ENCODE peak calls at places on chromosomes 13 and 19, in seven cellular contexts. One of them, this sample, is unnamed. For H3K4me1, the result is how much of the 10 kb centered on the place peaks cover.

GRCh38 chr19:39969266-39969665 is 1.7 kb upstream of the PSMC4 start:
- DNase-seq in gastrocnemius medialis: no peak
- DNase-seq in uterus: no peak
- DNase-seq in transverse colon: no peak
- DNase-seq in tibial nerve: no peak
- DNase-seq in IMR-90: peak
- DNase-seq in A549: no peak
- DNase-seq in this sample: no peak

GRCh38 chr19:58274771-58275199 is 4.0 kb upstream of the ZNF8 start:
- DNase-seq in A549: no peak
- DNase-seq in transverse colon: no peak
- DNase-seq in tibial nerve: no peak
- DNase-seq in gastrocnemius medialis: no peak
- DNase-seq in uterus: no peak
- DNase-seq in IMR-90: peak
- DNase-seq in this sample: no peak

GRCh38 chr19:40266912-40267600 is 18.1 kb downstream of the AKT2 start:
- DNase-seq in transverse colon: no peak
- DNase-seq in A549: no peak
- DNase-seq in uterus: no peak
- DNase-seq in tibial nerve: no peak
- DNase-seq in gastrocnemius medialis: no peak
- DNase-seq in IMR-90: no peak
- DNase-seq in this sample: no peak

GRCh38 chr13:95386370-95386769 is 85.1 kb upstream of the ABCC4 start:
- DNase-seq in tibial nerve: no peak
- DNase-seq in IMR-90: no peak
- DNase-seq in transverse colon: no peak
- DNase-seq in gastrocnemius medialis: no peak
- DNase-seq in uterus: no peak
- DNase-seq in A549: no peak
- DNase-seq in this sample: no peak

GRCh38 chr13:113656831-113657671 is 947 bp downstream of the ATP4B start:
- DNase-seq in uterus: peak
- DNase-seq in gastrocnemius medialis: no peak
- DNase-seq in A549: no peak
- DNase-seq in IMR-90: no peak
- DNase-seq in tibial nerve: peak
- DNase-seq in transverse colon: peak
- DNase-seq in this sample: no peak

GRCh38 chr19:31263317-31263716 is 85.9 kb downstream of the TSHZ3 start:
- DNase-seq in uterus: peak
- DNase-seq in tibial nerve: no peak
- DNase-seq in IMR-90: no peak
- DNase-seq in transverse colon: no peak
- DNase-seq in A549: no peak
- DNase-seq in gastrocnemius medialis: no peak
- DNase-seq in this sample: no peak

GRCh38 chr19:29397748-29398147 is 128.0 kb upstream of the VSTM2B start:
- DNase-seq in A549: no peak
- DNase-seq in uterus: no peak
- DNase-seq in gastrocnemius medialis: no peak
- DNase-seq in IMR-90: no peak
- DNase-seq in tibial nerve: no peak
- DNase-seq in transverse colon: no peak
- DNase-seq in this sample: no peak

GRCh38 chr19:15811476-15811875 is 4.0 kb downstream of the OR10H1 start:
- DNase-seq in uterus: no peak
- DNase-seq in A549: no peak
- DNase-seq in tibial nerve: no peak
- DNase-seq in transverse colon: no peak
- DNase-seq in gastrocnemius medialis: no peak
- DNase-seq in IMR-90: no peak
- DNase-seq in this sample: no peak

GRCh38 chr13:31982540-31982939 is 49.0 kb upstream of the FRY start:
- DNase-seq in tibial nerve: peak
- DNase-seq in gastrocnemius medialis: peak
- DNase-seq in IMR-90: peak
- DNase-seq in uterus: no peak
- DNase-seq in transverse colon: peak
- DNase-seq in A549: peak
- DNase-seq in this sample: no peak

DNA sequence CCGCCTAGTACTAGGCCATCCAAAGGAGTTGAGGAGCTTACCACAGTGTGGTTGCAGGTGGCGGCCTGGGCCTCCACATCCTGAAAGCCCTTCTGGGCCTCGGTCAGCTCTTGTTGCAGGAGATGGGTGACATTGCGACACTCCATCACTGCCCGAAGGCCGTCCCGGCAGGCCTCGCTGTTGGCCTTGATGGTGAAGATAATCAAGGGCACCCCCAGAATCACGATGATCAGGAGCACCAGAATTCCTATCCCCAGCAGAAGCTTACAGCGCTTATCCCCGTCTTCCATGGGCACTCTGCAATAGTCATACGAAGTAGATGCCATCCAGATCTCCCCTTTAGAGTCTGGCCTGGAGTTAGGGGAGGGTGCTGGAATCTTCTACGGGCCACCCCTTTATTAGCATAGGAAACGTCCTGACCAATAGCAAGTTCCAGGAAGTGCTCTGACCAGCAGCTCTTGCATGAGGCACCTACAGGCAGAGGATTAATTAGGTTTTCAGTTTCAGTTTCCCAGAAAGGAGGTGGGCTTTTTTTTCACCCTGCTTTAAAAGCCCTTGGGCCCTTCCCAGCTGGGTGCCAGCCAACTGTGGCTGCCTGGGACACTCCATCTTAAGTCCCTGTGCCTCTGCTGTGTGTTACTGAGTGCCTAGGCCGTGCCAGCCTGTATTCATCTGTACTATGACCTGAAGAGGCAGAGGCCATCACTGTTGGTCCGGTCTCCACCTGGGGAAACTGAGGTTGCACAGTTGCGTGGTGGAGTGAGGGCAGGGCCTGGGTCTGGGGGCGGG is at the start of gene BST2:
- DNase-seq in gastrocnemius medialis: peak
- DNase-seq in transverse colon: peak
- DNase-seq in IMR-90: peak
- DNase-seq in uterus: peak
- DNase-seq in tibial nerve: peak
- DNase-seq in A549: no peak
- DNase-seq in this sample: no peak
- TF ChIP-seq POLR2A in gastrocnemius medialis: peak
- TF ChIP-seq POLR2A in transverse colon: peak
- TF ChIP-seq POLR2A in IMR-90: no peak
- TF ChIP-seq POLR2A in uterus: peak
- TF ChIP-seq POLR2A in tibial nerve: no peak
- TF ChIP-seq POLR2A in A549: no peak
- TF ChIP-seq POLR2A in this sample: no peak

DNA sequence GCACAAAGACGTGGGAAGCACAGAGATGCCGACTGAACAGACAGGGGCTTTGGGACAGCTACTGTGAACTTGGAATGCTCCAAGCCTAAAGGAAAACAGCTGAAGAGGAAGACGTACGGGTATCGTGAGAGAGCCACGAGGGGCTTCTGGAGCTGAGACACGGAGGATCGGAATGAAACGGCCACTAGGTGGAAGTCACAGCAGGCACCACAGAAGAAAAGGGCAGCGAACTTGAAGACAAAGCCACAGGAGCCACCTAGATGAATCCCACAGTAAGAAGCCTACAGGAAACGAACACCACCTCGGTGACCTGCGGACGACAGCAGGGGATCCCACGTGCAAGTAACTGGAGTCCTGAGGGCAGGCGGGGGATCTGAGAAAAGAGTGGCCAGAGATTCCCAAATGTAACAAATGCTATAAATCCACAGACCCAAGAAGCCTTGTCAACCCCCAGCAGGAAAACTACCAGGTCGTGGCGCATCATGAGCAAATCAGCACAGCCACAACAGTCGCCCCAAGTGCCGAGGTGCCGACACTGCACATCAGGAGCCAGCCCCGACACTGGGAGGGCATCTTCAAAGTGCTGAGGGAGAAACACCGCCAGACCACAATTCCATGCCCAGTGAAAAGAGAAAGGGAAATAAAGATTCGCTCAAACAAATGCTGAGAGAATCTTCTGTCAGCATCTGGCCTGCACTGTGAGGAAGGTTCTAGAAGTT is 39.3 kb upstream of the ISYNA1 start:
- DNase-seq in IMR-90: no peak
- DNase-seq in A549: peak
- DNase-seq in gastrocnemius medialis: no peak
- DNase-seq in tibial nerve: no peak
- DNase-seq in transverse colon: no peak
- DNase-seq in uterus: no peak
- DNase-seq in this sample: no peak
- H3K4me1 ChIP-seq in IMR-90: under half
- H3K4me1 ChIP-seq in A549: under half
- H3K4me1 ChIP-seq in gastrocnemius medialis: half or more
- H3K4me1 ChIP-seq in tibial nerve: half or more
- H3K4me1 ChIP-seq in transverse colon: half or more
- H3K4me1 ChIP-seq in uterus: under half
- H3K4me1 ChIP-seq in this sample: half or more

DNA sequence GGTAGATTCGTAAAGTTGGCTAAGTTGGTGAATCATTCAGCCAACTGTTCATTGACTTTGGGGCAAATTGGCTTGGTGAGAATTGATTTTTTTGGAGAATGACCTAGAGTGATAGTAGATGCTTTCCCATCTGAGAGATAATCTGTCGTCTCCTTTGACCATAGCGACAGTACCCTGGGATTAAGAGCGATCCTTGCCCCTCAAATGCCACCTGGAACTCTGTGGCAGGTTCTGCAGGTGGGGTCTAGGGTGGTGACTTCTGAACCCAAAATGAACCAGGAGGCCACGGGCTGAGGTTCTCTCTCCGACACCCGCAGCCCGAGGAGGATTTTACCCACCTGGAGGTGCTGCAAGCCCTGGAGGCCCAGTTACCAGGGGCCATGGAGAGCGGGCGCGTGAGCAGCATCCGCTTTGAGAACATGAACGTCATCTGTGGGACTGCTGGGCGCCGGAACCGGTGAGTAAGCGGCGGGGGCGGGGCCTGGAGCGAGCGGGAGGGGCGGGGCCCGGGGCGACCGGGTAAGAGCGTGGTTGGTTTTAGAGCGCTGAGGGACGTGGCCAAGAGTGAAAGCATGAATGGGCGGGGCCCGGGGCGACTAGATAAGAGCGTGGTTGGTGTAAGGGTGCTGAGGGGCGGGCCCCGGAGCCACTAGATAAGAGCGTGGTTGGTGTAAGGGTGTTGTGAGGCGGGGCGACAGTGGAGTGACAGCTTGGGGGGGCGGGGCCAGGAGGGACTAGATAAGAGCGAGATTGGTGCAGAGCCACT is 8.6 kb downstream of the C19orf81 start:
- DNase-seq in A549: peak
- DNase-seq in IMR-90: peak
- DNase-seq in tibial nerve: peak
- DNase-seq in gastrocnemius medialis: peak
- DNase-seq in uterus: peak
- DNase-seq in transverse colon: peak
- DNase-seq in this sample: peak
- TF ChIP-seq POLR2A in A549: peak
- TF ChIP-seq POLR2A in IMR-90: peak
- TF ChIP-seq POLR2A in tibial nerve: no peak
- TF ChIP-seq POLR2A in gastrocnemius medialis: no peak
- TF ChIP-seq POLR2A in uterus: no peak
- TF ChIP-seq POLR2A in transverse colon: no peak
- TF ChIP-seq POLR2A in this sample: no peak

GRCh38 chr19:8457802-8458201 is 13.0 kb downstream of the HNRNPM start:
- DNase-seq in tibial nerve: no peak
- DNase-seq in transverse colon: no peak
- DNase-seq in gastrocnemius medialis: no peak
- DNase-seq in uterus: no peak
- DNase-seq in A549: no peak
- DNase-seq in IMR-90: no peak
- DNase-seq in this sample: no peak
- H3K4me1 ChIP-seq in tibial nerve: half or more
- H3K4me1 ChIP-seq in transverse colon: under half
- H3K4me1 ChIP-seq in gastrocnemius medialis: half or more
- H3K4me1 ChIP-seq in uterus: under half
- H3K4me1 ChIP-seq in A549: half or more
- H3K4me1 ChIP-seq in IMR-90: under half
- H3K4me1 ChIP-seq in this sample: half or more

GRCh38 chr19:14002571-14003278 is 3.4 kb downstream of the RFX1 start:
- DNase-seq in tibial nerve: no peak
- DNase-seq in A549: no peak
- DNase-seq in gastrocnemius medialis: peak
- DNase-seq in uterus: no peak
- DNase-seq in transverse colon: no peak
- DNase-seq in IMR-90: no peak
- DNase-seq in this sample: no peak
- TF ChIP-seq POLR2A in tibial nerve: no peak
- TF ChIP-seq POLR2A in A549: no peak
- TF ChIP-seq POLR2A in gastrocnemius medialis: no peak
- TF ChIP-seq POLR2A in uterus: no peak
- TF ChIP-seq POLR2A in transverse colon: no peak
- TF ChIP-seq POLR2A in IMR-90: no peak
- TF ChIP-seq POLR2A in this sample: no peak

GRCh38 chr13:106499905-106500304 is 35.6 kb downstream of the EFNB2 start:
- DNase-seq in gastrocnemius medialis: no peak
- DNase-seq in A549: no peak
- DNase-seq in transverse colon: no peak
- DNase-seq in tibial nerve: no peak
- DNase-seq in IMR-90: peak
- DNase-seq in uterus: no peak
- DNase-seq in this sample: no peak
- H3K4me1 ChIP-seq in gastrocnemius medialis: half or more
- H3K4me1 ChIP-seq in A549: under half
- H3K4me1 ChIP-seq in transverse colon: under half
- H3K4me1 ChIP-seq in tibial nerve: under half
- H3K4me1 ChIP-seq in IMR-90: under half
- H3K4me1 ChIP-seq in uterus: under half
- H3K4me1 ChIP-seq in this sample: under half

DNA sequence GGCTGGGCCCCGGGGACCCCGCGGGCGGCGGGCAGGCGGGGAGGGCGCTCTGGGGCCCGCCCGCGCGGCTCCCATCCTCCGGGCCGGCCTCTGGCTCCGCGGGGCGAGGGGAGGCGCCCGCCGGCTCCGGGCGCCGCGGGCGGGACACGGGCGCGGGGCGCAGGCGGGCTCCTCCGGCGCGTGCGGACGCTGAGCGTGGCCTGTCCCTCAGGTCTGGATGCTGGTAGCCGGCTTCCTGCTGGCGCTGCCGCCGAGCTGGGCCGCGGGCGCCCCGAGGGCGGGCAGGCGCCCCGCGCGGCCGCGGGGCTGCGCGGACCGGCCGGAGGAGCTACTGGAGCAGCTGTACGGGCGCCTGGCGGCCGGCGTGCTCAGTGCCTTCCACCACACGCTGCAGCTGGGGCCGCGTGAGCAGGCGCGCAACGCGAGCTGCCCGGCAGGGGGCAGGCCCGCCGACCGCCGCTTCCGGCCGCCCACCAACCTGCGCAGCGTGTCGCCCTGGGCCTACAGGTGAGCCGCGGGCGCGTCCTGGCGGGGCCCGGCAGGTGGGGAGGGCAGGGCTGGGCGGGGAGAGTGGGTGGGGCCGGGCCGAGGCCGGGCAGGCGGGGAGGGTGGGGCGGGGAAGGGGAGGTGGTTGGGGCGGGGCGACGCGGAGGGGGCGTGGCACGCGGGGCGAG is 423 bp downstream of the IL17D start:
- DNase-seq in A549: peak
- DNase-seq in tibial nerve: peak
- DNase-seq in gastrocnemius medialis: no peak
- DNase-seq in uterus: peak
- DNase-seq in IMR-90: peak
- DNase-seq in transverse colon: peak
- DNase-seq in this sample: no peak
- TF ChIP-seq POLR2A in A549: peak
- TF ChIP-seq POLR2A in tibial nerve: no peak
- TF ChIP-seq POLR2A in gastrocnemius medialis: peak
- TF ChIP-seq POLR2A in uterus: no peak
- TF ChIP-seq POLR2A in IMR-90: peak
- TF ChIP-seq POLR2A in transverse colon: no peak
- TF ChIP-seq POLR2A in this sample: no peak

GRCh38 chr13:28704282-28704681 is 14.5 kb downstream of the SLC46A3 start:
- DNase-seq in A549: no peak
- DNase-seq in tibial nerve: no peak
- DNase-seq in gastrocnemius medialis: no peak
- DNase-seq in transverse colon: no peak
- DNase-seq in IMR-90: no peak
- DNase-seq in uterus: no peak
- DNase-seq in this sample: no peak
- H3K4me1 ChIP-seq in A549: under half
- H3K4me1 ChIP-seq in tibial nerve: under half
- H3K4me1 ChIP-seq in gastrocnemius medialis: under half
- H3K4me1 ChIP-seq in transverse colon: under half
- H3K4me1 ChIP-seq in IMR-90: under half
- H3K4me1 ChIP-seq in uterus: under half
- H3K4me1 ChIP-seq in this sample: under half

This sample was measured in vagina.